ENCODE peak calls at places on chromosomes 1 and 21, in ten cellular contexts. A is cardiac muscle cell, H is astrocyte of the cerebellum, O is PC-3, Z is neural progenitor cell, L is fibroblast of lung, R is cardiac fibroblast, Q is fibroblast of mammary gland, Y is left ventricle myocardium inferior, B is small intestine. T is an unnamed sample.
A peak's percentile ranks its signal among the peaks of the same experiment; 100 is the strongest.

GRCh38 chr1:111214086-111214801 is 13.3 kb upstream of the CHI3L2 start:
- DNase-seq in L (no peak), Y (no peak), Q (no peak), B (no peak), O (no peak), A (no peak), Z (no peak), R (no peak), H (no peak), T (no peak)

GRCh38 chr1:160206421-160207117 is 1.4 kb downstream of the PEA15 start:
- DNase-seq in O (peak; percentile 68), H (peak; percentile 77), Q (peak; percentile 82), Z (peak; percentile 17), Y (no peak), A (no peak), B (no peak), L (peak; percentile 74), R (peak; percentile 92), T (peak; percentile 44)

GRCh38 chr21:28144089-28144488 is 848.6 kb downstream of the LTN1 start:
- DNase-seq in R (no peak), H (no peak), A (no peak), Z (no peak), B (no peak), Y (no peak), O (no peak), L (no peak), Q (no peak), T (no peak)

GRCh38 chr1:3515774-3516480 is 61.5 kb downstream of the ARHGEF16 start:
- DNase-seq in R (no peak), Q (no peak), O (no peak), Y (no peak), H (no peak), Z (no peak), L (no peak), B (no peak), A (no peak), T (no peak)

GRCh38 chr1:86507935-86508582 is 38.8 kb upstream of the CLCA4 start:
- DNase-seq in Z (peak; percentile 54), R (peak; percentile 71), H (no peak), L (peak; percentile 65), A (peak; percentile 36), B (no peak), O (peak; percentile 50), Q (peak; percentile 63), Y (no peak), T (peak; percentile 27)

GRCh38 chr1:153791856-153792253 is 16.6 kb downstream of the SLC27A3 start:
- DNase-seq in R (peak; percentile 63), Q (peak; percentile 76), Y (no peak), A (no peak), B (no peak), H (no peak), L (peak; percentile 43), O (no peak), Z (no peak), T (peak; percentile 40)

GRCh38 chr1:94209425-94209824 is 28.0 kb downstream of the ARHGAP29 start:
- DNase-seq in B (no peak), Q (peak; percentile 73), A (no peak), H (no peak), R (peak; percentile 91), O (peak; percentile 27), L (peak; percentile 53), Z (no peak), Y (no peak), T (no peak)

GRCh38 chr1:218521414-218522169 is 176.5 kb downstream of the TGFB2 start:
- DNase-seq in B (peak; percentile 57), Y (no peak), O (peak; percentile 88), R (peak; percentile 60), Z (peak; percentile 52), Q (peak; percentile 65), H (no peak), A (no peak), L (peak; percentile 55), T (peak; percentile 34)

GRCh38 chr1:156021954-156022353 is 1.2 kb upstream of the SSR2 start:
- DNase-seq in O (no peak), L (no peak), B (no peak), Y (no peak), A (no peak), R (no peak), Q (no peak), Z (no peak), H (no peak), T (no peak)

GRCh38 chr1:156025873-156026272 is 5.1 kb upstream of the SSR2 start:
- DNase-seq in O (no peak), Q (peak; percentile 35), A (peak; percentile 76), Y (no peak), Z (peak; percentile 84), H (no peak), B (peak; percentile 53), L (peak; percentile 39), R (peak; percentile 49), T (peak; percentile 71)

GRCh38 chr1:156020293-156021086 is at the start of gene SSR2:
- DNase-seq in H (peak; percentile 86), O (peak; percentile 98), R (peak; percentile 94), Z (peak; percentile 97), L (peak; percentile 91), B (peak; percentile 96), Y (peak; percentile 81), A (peak; percentile 95), Q (peak; percentile 91), T (peak; percentile 93)

GRCh38 chr1:156019946-156020292 is 832 bp downstream of the SSR2 start:
- DNase-seq in Z (no peak), A (no peak), H (no peak), Y (no peak), O (no peak), B (no peak), R (no peak), L (no peak), Q (no peak), T (no peak)

GRCh38 chr1:156021087-156021416 is 301 bp upstream of the SSR2 start:
- DNase-seq in A (no peak), B (no peak), Y (no peak), O (no peak), L (no peak), Q (no peak), Z (no peak), H (no peak), R (no peak), T (no peak)
- H3K4me3 ChIP-seq in A (peak overlapping the region; percentile 80), B (no peak overlapping the region), Y (peak overlapping the region; percentile 87), O (peak overlapping the region; percentile 75), L (peak overlapping the region; percentile 85), Q (peak overlapping the region; percentile 72), Z (peak overlapping the region; percentile 94), H (peak overlapping the region; percentile 79), R (peak overlapping the region; percentile 78), T (no peak overlapping the region)

DNA sequence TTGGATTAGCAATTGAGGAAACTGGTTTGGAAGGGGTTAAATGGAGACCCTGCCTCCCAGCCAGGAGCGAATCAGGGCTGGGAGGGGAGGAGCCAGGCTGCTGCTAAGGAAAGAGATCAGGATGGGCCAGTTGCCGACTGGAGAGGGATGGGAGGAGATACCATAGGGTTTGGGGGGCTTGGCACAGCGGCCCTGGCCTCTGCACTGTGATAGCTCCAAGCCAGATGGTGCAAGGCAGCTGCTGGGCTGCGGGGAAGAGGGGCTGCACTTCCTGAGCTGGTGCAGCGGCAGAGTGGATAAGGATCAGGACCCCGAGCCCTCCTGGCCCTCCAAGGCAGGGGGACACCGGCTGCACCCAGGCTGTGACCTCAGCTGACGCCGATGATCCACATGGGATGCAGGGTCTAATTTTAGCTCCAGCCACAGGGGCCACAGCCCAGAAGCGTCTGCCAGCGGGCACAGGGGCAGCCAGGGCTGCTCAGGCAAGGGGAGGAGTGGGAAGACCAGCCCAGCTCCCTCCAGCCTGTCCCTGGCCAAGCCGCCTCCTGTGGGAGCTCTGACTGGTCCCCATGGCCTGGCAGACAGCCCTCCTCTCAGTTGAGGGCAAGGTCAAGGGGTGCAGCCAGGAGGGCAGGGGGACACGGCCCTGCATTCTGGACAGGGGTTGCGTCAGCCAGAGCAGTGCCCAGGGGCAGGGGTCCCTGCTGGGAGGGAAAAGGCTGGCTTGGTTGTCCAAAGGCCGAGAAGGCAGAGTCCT is at the start of gene EXTL1:
- DNase-seq in Z (peak; percentile 91), R (no peak), A (peak; percentile 86), B (no peak), Q (no peak), H (no peak), L (peak; percentile 36), O (no peak), Y (peak; percentile 82), T (no peak)
- H3K4me3 ChIP-seq in Z (peak within 1 kb of the TSS; percentile 44), R (peak within 1 kb of the TSS; percentile 25), A (peak within 1 kb of the TSS; percentile 17), B (no peak within 1 kb of the TSS), Q (no peak within 1 kb of the TSS), H (peak within 1 kb of the TSS; percentile 39), L (peak within 1 kb of the TSS; percentile 50), O (no peak within 1 kb of the TSS), Y (peak within 1 kb of the TSS; percentile 60), T (no peak within 1 kb of the TSS)

DNA sequence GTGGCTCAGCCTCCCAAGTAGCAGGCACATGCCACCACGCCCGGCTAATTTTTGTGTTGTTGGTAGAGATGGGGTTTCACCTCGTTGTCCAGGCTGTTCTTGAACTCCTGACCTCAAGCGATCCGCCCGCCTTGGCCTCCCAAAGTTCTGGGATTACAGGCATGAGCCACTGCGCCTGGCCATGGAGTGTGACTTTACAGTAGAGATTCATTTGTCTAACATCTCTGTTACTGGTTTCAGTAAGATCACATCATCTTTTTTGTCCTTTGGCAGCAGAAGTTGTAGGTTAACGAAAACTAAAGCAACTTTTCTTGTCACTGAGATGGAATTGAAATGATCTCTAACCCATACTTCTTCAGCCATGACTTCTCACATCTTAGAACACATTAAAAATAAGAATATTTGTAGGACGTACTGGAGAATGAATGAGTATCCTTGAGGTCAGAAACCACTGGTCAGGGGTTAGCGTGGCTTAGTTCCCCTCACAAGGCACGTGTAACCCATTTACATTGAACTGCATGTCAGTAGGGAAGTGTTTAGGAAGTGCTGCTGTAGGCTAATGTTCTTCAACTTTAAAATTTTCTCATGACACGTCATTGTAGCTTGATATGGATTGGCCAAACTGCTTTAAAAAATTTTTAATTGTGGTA is 75.9 kb downstream of the CAMTA1 start:
- DNase-seq in Q (no peak), B (no peak), O (no peak), A (no peak), Z (no peak), H (no peak), L (no peak), R (no peak), Y (no peak), T (no peak)
- H3K4me3 ChIP-seq in Q (no peak overlapping the region), B (no peak overlapping the region), O (no peak overlapping the region), A (no peak overlapping the region), Z (no peak overlapping the region), H (no peak overlapping the region), L (no peak overlapping the region), R (no peak overlapping the region), Y (no peak overlapping the region), T (no peak overlapping the region)

GRCh38 chr21:18249542-18250152 is 5.0 kb downstream of the CHODL start:
- DNase-seq in O (peak; percentile 13), B (no peak), Z (peak; percentile 43), Q (no peak), L (no peak), H (no peak), Y (no peak), A (no peak), R (no peak), T (no peak)

GRCh38 chr21:18244721-18245486 is at the start of gene CHODL:
- DNase-seq in O (no peak), R (no peak), L (peak; percentile 5), Z (peak; percentile 49), Q (no peak), B (no peak), Y (peak; percentile 14), H (no peak), A (peak; percentile 25), T (peak; percentile 27)

GRCh38 chr21:18251065-18251464 is 6.4 kb downstream of the CHODL start:
- DNase-seq in R (no peak), Z (no peak), B (no peak), A (no peak), L (no peak), Q (no peak), H (no peak), Y (no peak), O (no peak), T (no peak)

GRCh38 chr21:18248171-18248570 is 3.5 kb downstream of the CHODL start:
- DNase-seq in B (no peak), Z (no peak), Y (no peak), H (no peak), A (no peak), L (no peak), O (no peak), Q (no peak), R (no peak), T (no peak)

GRCh38 chr21:18245493-18245967 is 897 bp downstream of the CHODL start:
- DNase-seq in Q (no peak), H (peak; percentile 37), L (no peak), O (no peak), B (peak; percentile 21), R (no peak), Y (no peak), Z (peak; percentile 59), A (peak; percentile 17), T (peak; percentile 16)
- H3K4me3 ChIP-seq in Q (no peak overlapping the region), H (peak overlapping the region; percentile 48), L (peak overlapping the region; percentile 21), O (no peak overlapping the region), B (no peak overlapping the region), R (no peak overlapping the region), Y (peak overlapping the region; percentile 60), Z (peak overlapping the region; percentile 57), A (peak overlapping the region; percentile 21), T (peak overlapping the region; percentile 54)